ENCODE peak calls at places on chromosome 7, in eight cellular contexts. O is NCI-H1105, I is GM10248, X is tibial artery, P is A549, C is Caki2, U is nephron progenitor cell, N is NCI-H187 treated with DMSO at 0.1 percent for 48 hours. L is an unnamed sample.

GRCh38 chr7:36279251-36279925 is 110.3 kb upstream of the ANLN start:
- DNase-seq in O (no peak), I (peak), X (peak), P (no peak), C (no peak), U (no peak), N (peak), L (no peak)

GRCh38 chr7:103690576-103690975 is 244.6 kb upstream of the SLC26A5 start:
- DNase-seq in O (no peak), I (no peak), X (no peak), P (no peak), C (peak), U (no peak), N (no peak), L (no peak)

GRCh38 chr7:91313113-91313512 is 48.9 kb downstream of the FZD1 start:
- DNase-seq in O (no peak), I (no peak), X (no peak), P (no peak), C (no peak), U (no peak), N (no peak), L (no peak)

GRCh38 chr7:80942261-80943041 is 23.6 kb upstream of the SEMA3C start:
- DNase-seq in O (no peak), I (no peak), X (peak), P (peak), C (peak), U (peak), N (no peak), L (no peak)

GRCh38 chr7:75994388-75995051 is at the start of gene TMEM120A:
- DNase-seq in O (peak), I (peak), X (peak), P (peak), C (peak), U (peak), N (peak), L (peak)

GRCh38 chr7:5773661-5774086 is 7.8 kb downstream of the RNF216 start:
- DNase-seq in O (no peak), I (no peak), X (peak), P (peak), C (peak), U (no peak), N (no peak), L (no peak)

GRCh38 chr7:133504825-133505224 is 251.9 kb downstream of the EXOC4 start:
- DNase-seq in O (no peak), I (no peak), X (no peak), P (no peak), C (no peak), U (no peak), N (no peak), L (no peak)

GRCh38 chr7:76267835-76268183 is 34.7 kb upstream of the HSPB1 start:
- DNase-seq in O (no peak), I (no peak), X (no peak), P (no peak), C (no peak), U (no peak), N (no peak), L (no peak)

GRCh38 chr7:120760050-120760449 is 97.9 kb downstream of the TSPAN12 start:
- DNase-seq in O (no peak), I (peak), X (no peak), P (no peak), C (no peak), U (no peak), N (no peak), L (no peak)

GRCh38 chr7:112271162-112271561 is 64.7 kb downstream of the ZNF277 start:
- DNase-seq in O (no peak), I (no peak), X (no peak), P (no peak), C (no peak), U (no peak), N (peak), L (no peak)

GRCh38 chr7:158867214-158867984 is 11.0 kb downstream of the DYNC2I1 start:
- DNase-seq in O (no peak), I (no peak), X (no peak), P (no peak), C (no peak), U (no peak), N (no peak), L (no peak)

GRCh38 chr7:11706666-11707605 is 125.1 kb downstream of the THSD7A start:
- DNase-seq in O (peak), I (no peak), X (no peak), P (peak), C (peak), U (no peak), N (no peak), L (no peak)

GRCh38 chr7:112347088-112347487 is 103.2 kb upstream of the IFRD1 start:
- DNase-seq in O (no peak), I (no peak), X (no peak), P (no peak), C (no peak), U (no peak), N (no peak), L (no peak)

GRCh38 chr7:111953611-111954010 is 252.6 kb downstream of the DOCK4 start:
- DNase-seq in O (no peak), I (no peak), X (no peak), P (peak), C (peak), U (no peak), N (peak), L (no peak)

GRCh38 chr7:156192921-156193320 is 380.7 kb upstream of the SHH start:
- DNase-seq in O (no peak), I (no peak), X (peak), P (peak), C (peak), U (no peak), N (no peak), L (no peak)

GRCh38 chr7:26507375-26508068 is 215.9 kb downstream of the SNX10 start:
- DNase-seq in O (no peak), I (no peak), X (no peak), P (no peak), C (no peak), U (no peak), N (no peak), L (no peak)

GRCh38 chr7:131365876-131366275 is 38.2 kb downstream of the MKLN1 start:
- DNase-seq in O (no peak), I (no peak), X (no peak), P (no peak), C (no peak), U (no peak), N (no peak), L (no peak)

GRCh38 chr7:116316838-116317612 is 106.7 kb downstream of the TES start:
- DNase-seq in O (no peak), I (peak), X (peak), P (peak), C (peak), U (no peak), N (no peak), L (no peak)

GRCh38 chr7:81510122-81510521 is 259.7 kb downstream of the HGF start:
- DNase-seq in O (no peak), I (no peak), X (no peak), P (no peak), C (no peak), U (no peak), N (no peak), L (no peak)

GRCh38 chr7:132779164-132779563 is 202.9 kb upstream of the PLXNA4 start:
- DNase-seq in O (no peak), I (no peak), X (no peak), P (no peak), C (no peak), U (no peak), N (peak), L (no peak)

L was measured in anterior cingulate cortex.